ENCODE peak calls at places on chromosomes 12 and 14, in eight cellular contexts. W is upper lobe of right lung, I is neural progenitor cell, L is mucosa of descending colon, V is WERI-Rb-1, H is Calu3, K is psoas muscle, G is WTC11. N is an unnamed sample.

GRCh38 chr12:24848941-24849477 is 99.9 kb downstream of the BCAT1 start:
- DNase-seq in V (no peak), L (no peak), W (no peak), K (no peak), G (no peak), H (no peak), I (no peak), N (no peak)

GRCh38 chr12:6425588-6426531 is 18.9 kb upstream of the CD27 start:
- DNase-seq in K (peak; percentile 28), L (no peak), W (no peak), V (no peak), G (no peak), I (no peak), H (no peak), N (no peak)

GRCh38 chr12:112188130-112188830 is 62.9 kb downstream of the TRAFD1 start:
- DNase-seq in I (no peak), H (no peak), K (no peak), W (no peak), L (no peak), G (no peak), V (peak; percentile 85), N (no peak)

GRCh38 chr12:64826234-64826633 is 1.8 kb downstream of the TBC1D30 start:
- DNase-seq in H (peak; percentile 55), K (peak; percentile 46), V (no peak), W (peak; percentile 74), G (peak; percentile 79), I (peak; percentile 90), L (peak; percentile 80), N (no peak)

GRCh38 chr12:835754-836493 is 83.5 kb downstream of the WNK1 start:
- DNase-seq in L (no peak), V (no peak), I (no peak), W (no peak), H (no peak), G (no peak), K (no peak), N (no peak)

GRCh38 chr14:51716610-51717009 is 64.9 kb downstream of the FRMD6 start:
- DNase-seq in H (no peak), G (no peak), I (no peak), V (no peak), L (no peak), W (no peak), K (no peak), N (no peak)

GRCh38 chr14:81219821-81220487 is 805 bp downstream of the GTF2A1 start:
- DNase-seq in V (peak; percentile 28), H (peak; percentile 34), L (peak; percentile 67), G (peak; percentile 30), W (peak; percentile 81), K (peak; percentile 47), I (peak; percentile 78), N (peak; percentile 54)

GRCh38 chr12:1533205-1533601 is 61.2 kb downstream of the FBXL14 start:
- DNase-seq in V (no peak), K (no peak), W (no peak), G (no peak), L (no peak), H (no peak), I (no peak), N (no peak)

GRCh38 chr12:94965982-94966381 is 37.5 kb downstream of the NDUFA12 start:
- DNase-seq in G (no peak), K (no peak), V (no peak), W (no peak), H (no peak), L (no peak), I (no peak), N (no peak)

GRCh38 chr14:59450716-59451115 is 14.5 kb downstream of the GPR135 start:
- DNase-seq in V (no peak), G (no peak), W (no peak), L (no peak), I (no peak), K (no peak), H (no peak), N (no peak)

GRCh38 chr12:75177997-75178396 is 31.6 kb downstream of the KCNC2 start:
- DNase-seq in I (no peak), W (no peak), V (no peak), L (no peak), K (no peak), G (no peak), H (peak; percentile 5), N (no peak)

GRCh38 chr14:21093769-21094681 is 4.4 kb downstream of the ZNF219 start:
- DNase-seq in W (no peak), K (no peak), I (peak; percentile 98), H (no peak), L (no peak), G (peak; percentile 78), V (peak; percentile 97), N (peak; percentile 81)
- TF ChIP-seq CTCF in W (no peak), K (peak; percentile 4), I (peak; percentile 66), H (no peak), L (no peak), G (peak; percentile 38), V (peak; percentile 50), N (peak; percentile 76)

DNA sequence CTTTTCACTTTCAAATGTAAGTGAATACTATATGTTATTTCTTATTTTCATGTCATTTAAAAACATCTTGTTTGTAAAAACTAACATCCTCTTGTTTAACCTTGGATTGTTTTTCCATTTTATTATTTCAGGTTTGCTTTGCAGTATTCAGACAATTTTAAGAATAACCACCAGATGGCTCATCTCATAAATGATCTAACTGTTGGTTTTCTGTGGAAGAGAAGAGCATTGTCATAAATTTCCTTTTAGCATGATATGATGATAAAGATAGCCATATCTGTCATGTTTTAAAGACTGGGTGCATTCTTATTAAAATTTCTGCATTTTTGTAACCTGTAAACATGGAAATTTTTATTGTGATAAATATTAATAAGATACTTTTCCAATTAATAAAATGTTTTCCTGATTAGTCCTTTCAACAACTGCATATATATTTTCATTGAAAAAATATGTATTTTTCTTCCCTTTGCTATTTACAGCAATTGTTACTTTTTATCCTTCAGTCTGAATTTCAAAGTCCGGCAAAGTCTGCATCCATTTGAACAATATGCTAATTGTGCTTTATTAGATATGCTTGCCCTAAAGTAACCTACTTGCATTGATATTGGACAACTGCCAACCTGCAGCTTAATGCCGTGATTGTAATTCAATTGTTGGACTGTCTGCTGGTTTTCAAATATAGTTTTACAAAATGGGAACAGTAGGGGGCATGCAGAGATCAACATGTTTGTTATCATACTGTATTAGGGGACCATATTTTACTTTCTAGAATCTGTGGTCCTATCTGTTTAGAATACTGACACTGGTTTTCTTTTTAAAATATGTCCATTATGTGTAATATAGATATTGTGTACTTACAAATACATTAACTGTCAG is 163.4 kb downstream of the GARIN6 start:
- DNase-seq in G (no peak), K (no peak), V (peak; percentile 54), L (no peak), I (no peak), H (peak; percentile 51), W (no peak), N (no peak)
- TF ChIP-seq CTCF in G (no peak), K (peak; percentile 36), V (peak; percentile 23), L (no peak), I (peak; percentile 44), H (no peak), W (peak; percentile 36), N (peak; percentile 38)

GRCh38 chr12:60123443-60124000 is 527.7 kb downstream of the SLC16A7 start:
- DNase-seq in V (no peak), K (no peak), L (no peak), I (no peak), W (no peak), H (no peak), G (no peak), N (no peak)
- TF ChIP-seq CTCF in V (no peak), K (no peak), L (no peak), I (no peak), W (no peak), H (no peak), G (no peak), N (no peak)

GRCh38 chr12:3275171-3276041 is 198.2 kb downstream of the TSPAN9 start:
- DNase-seq in K (peak; percentile 73), H (peak; percentile 85), L (peak; percentile 81), W (peak; percentile 82), G (peak; percentile 88), I (peak; percentile 86), V (peak; percentile 69), N (peak; percentile 92)
- TF ChIP-seq CTCF in K (peak; percentile 99), H (peak; percentile 84), L (peak; percentile 94), W (peak; percentile 98), G (peak; percentile 97), I (no peak), V (peak; percentile 95), N (peak; percentile 97)

GRCh38 chr12:130281157-130281799 is 56.4 kb upstream of the PIWIL1 start:
- DNase-seq in H (no peak), I (peak; percentile 74), K (peak; percentile 35), G (peak; percentile 68), W (no peak), L (peak; percentile 36), V (peak; percentile 83), N (peak; percentile 76)
- TF ChIP-seq CTCF in H (peak; percentile 14), I (peak; percentile 88), K (peak; percentile 69), G (peak; percentile 57), W (peak; percentile 82), L (peak; percentile 39), V (peak; percentile 95), N (peak; percentile 83)

DNA sequence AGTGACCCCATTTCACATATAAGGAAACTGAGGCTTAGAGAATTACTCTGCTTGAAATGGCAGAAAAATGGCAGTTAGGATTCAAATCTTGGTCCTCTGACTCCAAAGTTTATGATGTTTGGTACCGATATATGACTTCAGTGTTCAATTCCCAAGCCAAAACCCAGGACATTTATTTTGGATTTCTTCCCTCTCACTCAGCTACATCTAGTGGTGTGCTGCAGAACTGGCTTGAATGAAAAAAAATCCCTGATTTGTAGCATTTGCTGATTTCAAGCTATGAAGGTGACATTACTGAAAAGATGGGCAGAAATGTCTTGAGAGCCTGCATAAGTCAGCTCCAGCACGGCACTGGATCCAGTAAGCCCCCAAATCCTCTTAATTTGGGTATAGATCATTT is 106.4 kb downstream of the EFCAB11 start:
- DNase-seq in W (no peak), L (no peak), G (no peak), H (no peak), I (no peak), V (no peak), K (no peak), N (no peak)
- TF ChIP-seq CTCF in W (peak; percentile 14), L (no peak), G (no peak), H (no peak), I (peak; percentile 14), V (no peak), K (no peak), N (no peak)

N was measured in glutamatergic neuron.